ENCODE peak calls at places on chromosomes 16 and 17, in seven cellular contexts. One of them, this sample, is unnamed.

GRCh38 chr17:34579017-34579946 is at the start of gene TMEM132E:
- DNase-seq in neural crest cell: no peak
- DNase-seq in thoracic aorta: peak
- DNase-seq in CD4-positive, alpha-beta T cell: no peak
- DNase-seq in ovary: peak
- DNase-seq in GM10248: no peak
- DNase-seq in pancreas: peak
- DNase-seq in this sample: no peak

GRCh38 chr17:34257299-34257985 is 2.4 kb downstream of the CCL2 start:
- DNase-seq in GM10248: no peak
- DNase-seq in thoracic aorta: no peak
- DNase-seq in CD4-positive, alpha-beta T cell: no peak
- DNase-seq in neural crest cell: no peak
- DNase-seq in ovary: no peak
- DNase-seq in pancreas: no peak
- DNase-seq in this sample: no peak

GRCh38 chr17:72336026-72336803 is 215.4 kb downstream of the SOX9 start:
- DNase-seq in GM10248: no peak
- DNase-seq in CD4-positive, alpha-beta T cell: no peak
- DNase-seq in pancreas: no peak
- DNase-seq in thoracic aorta: no peak
- DNase-seq in ovary: no peak
- DNase-seq in neural crest cell: no peak
- DNase-seq in this sample: no peak

GRCh38 chr17:56648814-56649213 is 55.3 kb downstream of the NOG start:
- DNase-seq in GM10248: no peak
- DNase-seq in CD4-positive, alpha-beta T cell: no peak
- DNase-seq in pancreas: no peak
- DNase-seq in ovary: no peak
- DNase-seq in thoracic aorta: no peak
- DNase-seq in neural crest cell: no peak
- DNase-seq in this sample: no peak

GRCh38 chr16:53892155-53892554 is 188.2 kb downstream of the FTO start:
- DNase-seq in GM10248: peak
- DNase-seq in ovary: peak
- DNase-seq in neural crest cell: peak
- DNase-seq in pancreas: peak
- DNase-seq in thoracic aorta: no peak
- DNase-seq in CD4-positive, alpha-beta T cell: peak
- DNase-seq in this sample: peak

GRCh38 chr17:73027130-73027741 is 65.3 kb downstream of the SLC39A11 start:
- DNase-seq in pancreas: no peak
- DNase-seq in ovary: no peak
- DNase-seq in GM10248: no peak
- DNase-seq in neural crest cell: no peak
- DNase-seq in thoracic aorta: no peak
- DNase-seq in CD4-positive, alpha-beta T cell: no peak
- DNase-seq in this sample: no peak

GRCh38 chr17:65953316-65954147 is 238.4 kb downstream of the CEP112 start:
- DNase-seq in thoracic aorta: no peak
- DNase-seq in CD4-positive, alpha-beta T cell: no peak
- DNase-seq in ovary: no peak
- DNase-seq in pancreas: no peak
- DNase-seq in GM10248: no peak
- DNase-seq in neural crest cell: no peak
- DNase-seq in this sample: no peak

GRCh38 chr17:40417258-40417608 is 463 bp downstream of the TOP2A start:
- DNase-seq in ovary: no peak
- DNase-seq in CD4-positive, alpha-beta T cell: no peak
- DNase-seq in pancreas: no peak
- DNase-seq in thoracic aorta: no peak
- DNase-seq in neural crest cell: no peak
- DNase-seq in GM10248: peak
- DNase-seq in this sample: peak

GRCh38 chr16:46777804-46778203 is 29.7 kb upstream of the MYLK3 start:
- DNase-seq in neural crest cell: no peak
- DNase-seq in GM10248: no peak
- DNase-seq in thoracic aorta: no peak
- DNase-seq in CD4-positive, alpha-beta T cell: no peak
- DNase-seq in ovary: no peak
- DNase-seq in pancreas: no peak
- DNase-seq in this sample: no peak

GRCh38 chr16:57536306-57537193 is at the start of gene CCDC102A:
- DNase-seq in CD4-positive, alpha-beta T cell: peak
- DNase-seq in neural crest cell: peak
- DNase-seq in GM10248: peak
- DNase-seq in thoracic aorta: no peak
- DNase-seq in ovary: no peak
- DNase-seq in pancreas: peak
- DNase-seq in this sample: peak

GRCh38 chr16:19704321-19705130 is 13.5 kb downstream of the KNOP1 start:
- DNase-seq in ovary: peak
- DNase-seq in pancreas: no peak
- DNase-seq in GM10248: no peak
- DNase-seq in neural crest cell: no peak
- DNase-seq in thoracic aorta: no peak
- DNase-seq in CD4-positive, alpha-beta T cell: no peak
- DNase-seq in this sample: no peak

GRCh38 chr17:19979917-19980770 is 2.5 kb upstream of the AKAP10 start:
- DNase-seq in pancreas: no peak
- DNase-seq in thoracic aorta: no peak
- DNase-seq in CD4-positive, alpha-beta T cell: no peak
- DNase-seq in ovary: peak
- DNase-seq in GM10248: no peak
- DNase-seq in neural crest cell: no peak
- DNase-seq in this sample: no peak

GRCh38 chr16:89952551-89952950 is 4.0 kb downstream of the DEF8 start:
- DNase-seq in GM10248: no peak
- DNase-seq in neural crest cell: no peak
- DNase-seq in ovary: no peak
- DNase-seq in thoracic aorta: no peak
- DNase-seq in pancreas: no peak
- DNase-seq in CD4-positive, alpha-beta T cell: no peak
- DNase-seq in this sample: no peak

GRCh38 chr17:12070561-12070960 is 49.9 kb downstream of the MAP2K4 start:
- DNase-seq in ovary: no peak
- DNase-seq in CD4-positive, alpha-beta T cell: no peak
- DNase-seq in GM10248: no peak
- DNase-seq in thoracic aorta: no peak
- DNase-seq in neural crest cell: no peak
- DNase-seq in pancreas: no peak
- DNase-seq in this sample: no peak

GRCh38 chr17:27466376-27466747 is 10.1 kb downstream of the KSR1 start:
- DNase-seq in GM10248: no peak
- DNase-seq in ovary: no peak
- DNase-seq in thoracic aorta: no peak
- DNase-seq in neural crest cell: no peak
- DNase-seq in CD4-positive, alpha-beta T cell: no peak
- DNase-seq in pancreas: no peak
- DNase-seq in this sample: peak

GRCh38 chr16:7227193-7227825 is 105.3 kb upstream of the RBFOX1 start:
- DNase-seq in neural crest cell: peak
- DNase-seq in thoracic aorta: no peak
- DNase-seq in GM10248: no peak
- DNase-seq in CD4-positive, alpha-beta T cell: no peak
- DNase-seq in pancreas: no peak
- DNase-seq in ovary: no peak
- DNase-seq in this sample: no peak

GRCh38 chr17:17692353-17693252 is 11.3 kb downstream of the RAI1 start:
- DNase-seq in ovary: no peak
- DNase-seq in thoracic aorta: no peak
- DNase-seq in CD4-positive, alpha-beta T cell: no peak
- DNase-seq in pancreas: no peak
- DNase-seq in neural crest cell: no peak
- DNase-seq in GM10248: no peak
- DNase-seq in this sample: no peak
- TF ChIP-seq CTCF in ovary: no peak
- TF ChIP-seq CTCF in thoracic aorta: no peak
- TF ChIP-seq CTCF in CD4-positive, alpha-beta T cell: no peak
- TF ChIP-seq CTCF in pancreas: no peak
- TF ChIP-seq CTCF in neural crest cell: no peak
- TF ChIP-seq CTCF in GM10248: no peak
- TF ChIP-seq CTCF in this sample: no peak

GRCh38 chr16:84119368-84119767 is 2.6 kb upstream of the MBTPS1 start:
- DNase-seq in ovary: no peak
- DNase-seq in thoracic aorta: no peak
- DNase-seq in GM10248: no peak
- DNase-seq in CD4-positive, alpha-beta T cell: no peak
- DNase-seq in neural crest cell: no peak
- DNase-seq in pancreas: no peak
- DNase-seq in this sample: no peak

GRCh38 chr16:84120023-84120422 is 3.3 kb upstream of the MBTPS1 start:
- DNase-seq in neural crest cell: no peak
- DNase-seq in GM10248: no peak
- DNase-seq in pancreas: no peak
- DNase-seq in ovary: no peak
- DNase-seq in CD4-positive, alpha-beta T cell: no peak
- DNase-seq in thoracic aorta: no peak
- DNase-seq in this sample: no peak

GRCh38 chr16:84117482-84117843 is 721 bp upstream of the MBTPS1 start:
- DNase-seq in neural crest cell: no peak
- DNase-seq in GM10248: peak
- DNase-seq in pancreas: no peak
- DNase-seq in CD4-positive, alpha-beta T cell: peak
- DNase-seq in thoracic aorta: no peak
- DNase-seq in ovary: no peak
- DNase-seq in this sample: peak

GRCh38 chr16:84115919-84116719 is 623 bp downstream of the MBTPS1 start:
- DNase-seq in CD4-positive, alpha-beta T cell: peak
- DNase-seq in GM10248: no peak
- DNase-seq in ovary: no peak
- DNase-seq in pancreas: peak
- DNase-seq in neural crest cell: no peak
- DNase-seq in thoracic aorta: no peak
- DNase-seq in this sample: peak

DNA sequence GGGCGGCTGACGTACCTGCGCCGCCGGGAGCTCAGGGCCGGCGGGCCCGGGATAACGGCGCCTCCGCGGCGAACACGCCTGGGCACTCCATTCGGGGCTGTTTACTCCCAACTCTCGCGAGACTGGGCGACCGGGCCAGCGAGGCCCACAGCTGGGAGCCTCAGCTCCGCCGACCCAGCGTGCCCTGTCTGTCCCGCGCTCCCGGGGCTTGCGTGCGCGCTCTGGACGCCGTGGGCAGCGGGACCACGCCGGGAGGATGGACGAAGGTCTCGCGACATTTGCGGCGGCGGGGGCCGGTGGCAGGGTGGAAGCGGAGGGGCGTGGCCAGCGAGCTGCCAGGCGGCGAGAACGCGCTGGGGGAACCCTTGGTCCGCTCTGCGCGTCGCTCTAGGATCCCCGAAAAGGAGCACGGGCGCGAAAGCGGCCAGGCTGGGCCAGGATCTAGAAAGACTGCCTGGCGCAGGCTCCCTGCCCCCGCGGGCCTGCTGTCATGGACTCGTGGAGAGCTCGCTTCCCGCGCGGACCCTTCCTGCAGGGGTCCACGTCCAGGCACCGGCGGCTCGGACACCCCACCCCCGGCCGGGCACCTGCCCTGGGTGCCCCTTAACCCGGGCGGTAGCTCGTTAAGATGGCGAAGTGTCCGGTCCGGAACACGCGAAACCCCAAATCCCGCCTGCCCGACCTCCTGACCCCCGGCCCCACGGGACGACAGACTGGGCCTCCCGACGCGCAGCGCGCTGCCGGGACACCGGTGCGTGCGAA is at the start of gene MBTPS1:
- DNase-seq in ovary: peak
- DNase-seq in CD4-positive, alpha-beta T cell: peak
- DNase-seq in GM10248: peak
- DNase-seq in neural crest cell: peak
- DNase-seq in thoracic aorta: peak
- DNase-seq in pancreas: peak
- DNase-seq in this sample: peak
- TF ChIP-seq CTCF in ovary: no peak
- TF ChIP-seq CTCF in CD4-positive, alpha-beta T cell: peak
- TF ChIP-seq CTCF in GM10248: no peak
- TF ChIP-seq CTCF in neural crest cell: no peak
- TF ChIP-seq CTCF in thoracic aorta: no peak
- TF ChIP-seq CTCF in pancreas: no peak
- TF ChIP-seq CTCF in this sample: no peak

GRCh38 chr17:39150104-39150634 is 1.3 kb downstream of the PLXDC1 start:
- DNase-seq in ovary: no peak
- DNase-seq in thoracic aorta: no peak
- DNase-seq in neural crest cell: no peak
- DNase-seq in CD4-positive, alpha-beta T cell: no peak
- DNase-seq in pancreas: no peak
- DNase-seq in GM10248: no peak
- DNase-seq in this sample: no peak
- TF ChIP-seq CTCF in ovary: no peak
- TF ChIP-seq CTCF in thoracic aorta: no peak
- TF ChIP-seq CTCF in neural crest cell: no peak
- TF ChIP-seq CTCF in CD4-positive, alpha-beta T cell: no peak
- TF ChIP-seq CTCF in pancreas: no peak
- TF ChIP-seq CTCF in GM10248: no peak
- TF ChIP-seq CTCF in this sample: peak

GRCh38 chr17:75925103-75925502 is 15.7 kb downstream of the FBF1 start:
- DNase-seq in CD4-positive, alpha-beta T cell: no peak
- DNase-seq in thoracic aorta: no peak
- DNase-seq in ovary: no peak
- DNase-seq in GM10248: no peak
- DNase-seq in neural crest cell: no peak
- DNase-seq in pancreas: no peak
- DNase-seq in this sample: no peak

GRCh38 chr17:75931062-75931461 is 9.8 kb downstream of the FBF1 start:
- DNase-seq in GM10248: no peak
- DNase-seq in pancreas: no peak
- DNase-seq in ovary: no peak
- DNase-seq in thoracic aorta: no peak
- DNase-seq in neural crest cell: no peak
- DNase-seq in CD4-positive, alpha-beta T cell: no peak
- DNase-seq in this sample: no peak

GRCh38 chr17:75925912-75926311 is 14.9 kb downstream of the FBF1 start:
- DNase-seq in thoracic aorta: no peak
- DNase-seq in GM10248: no peak
- DNase-seq in CD4-positive, alpha-beta T cell: no peak
- DNase-seq in neural crest cell: no peak
- DNase-seq in pancreas: no peak
- DNase-seq in ovary: no peak
- DNase-seq in this sample: no peak

GRCh38 chr17:75922963-75923874 is 17.6 kb downstream of the FBF1 start:
- DNase-seq in neural crest cell: no peak
- DNase-seq in ovary: peak
- DNase-seq in pancreas: no peak
- DNase-seq in GM10248: no peak
- DNase-seq in CD4-positive, alpha-beta T cell: no peak
- DNase-seq in thoracic aorta: no peak
- DNase-seq in this sample: no peak

DNA sequence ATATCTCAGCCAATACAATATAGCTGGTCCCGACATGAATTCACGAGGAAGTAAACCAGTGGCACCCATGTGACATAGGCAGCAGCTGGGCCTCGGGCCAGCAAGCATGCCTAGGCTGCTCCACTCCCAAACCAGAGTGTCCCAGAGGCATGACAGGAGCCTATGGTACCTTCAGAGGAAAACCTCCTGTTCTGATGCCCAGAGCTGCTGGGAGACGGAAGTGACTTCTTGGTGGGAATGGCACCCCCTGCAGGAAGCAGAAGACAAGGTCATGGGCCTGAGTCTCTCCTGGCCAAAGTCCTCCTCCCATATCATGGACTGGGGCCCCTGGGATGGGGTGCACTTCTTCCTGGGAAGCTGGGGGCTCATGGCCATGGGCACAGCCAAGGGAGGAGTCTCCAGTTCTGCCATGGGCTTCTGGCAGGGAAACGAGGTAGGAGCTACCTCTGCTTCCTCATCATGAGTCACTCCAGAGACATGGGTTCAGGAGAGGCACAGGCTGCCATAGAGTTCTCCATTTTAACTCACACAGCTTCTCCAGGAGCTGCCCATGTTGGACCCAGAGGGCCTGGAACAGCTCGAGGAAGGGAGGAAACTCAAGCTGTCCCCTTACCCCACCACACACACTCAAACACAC is 13.4 kb downstream of the FBF1 start:
- DNase-seq in CD4-positive, alpha-beta T cell: no peak
- DNase-seq in ovary: no peak
- DNase-seq in pancreas: no peak
- DNase-seq in GM10248: peak
- DNase-seq in neural crest cell: peak
- DNase-seq in thoracic aorta: no peak
- DNase-seq in this sample: peak
- TF ChIP-seq CTCF in CD4-positive, alpha-beta T cell: peak
- TF ChIP-seq CTCF in ovary: no peak
- TF ChIP-seq CTCF in pancreas: no peak
- TF ChIP-seq CTCF in GM10248: peak
- TF ChIP-seq CTCF in neural crest cell: peak
- TF ChIP-seq CTCF in thoracic aorta: no peak
- TF ChIP-seq CTCF in this sample: peak